ENCODE peak calls at places on chromosomes 2 and 18, in four cellular contexts. M is H54, H is NCI-H1092 treated with DMSO at 0.1 percent for 48 hours, P is NCI-H1105. A is an unnamed sample.

GRCh38 chr2:105329561-105330495 is at the start of gene TGFBRAP1:
- DNase-seq in M (peak; percentile 61), H (peak; percentile 12), P (no peak), A (peak; percentile 62)

GRCh38 chr18:7202119-7202680 is 28.7 kb upstream of the LRRC30 start:
- DNase-seq in M (no peak), H (peak; percentile 16), P (no peak), A (no peak)

GRCh38 chr18:69787825-69788547 is 159.7 kb downstream of the CD226 start:
- DNase-seq in M (no peak), H (no peak), P (no peak), A (no peak)

GRCh38 chr2:172427990-172428840 is 829 bp downstream of the ITGA6 start:
- DNase-seq in M (no peak), H (no peak), P (peak; percentile 61), A (peak; percentile 79)

GRCh38 chr2:113124181-113124961 is 3.0 kb upstream of the IL1RN start:
- DNase-seq in M (peak; percentile 25), H (no peak), P (no peak), A (no peak)

GRCh38 chr2:174527101-174527721 is 40.4 kb upstream of the GPR155 start:
- DNase-seq in M (no peak), H (no peak), P (no peak), A (no peak)

GRCh38 chr2:43038034-43038719 is 188.2 kb downstream of the ZFP36L2 start:
- DNase-seq in M (no peak), H (no peak), P (no peak), A (no peak)

GRCh38 chr2:95271381-95271971 is 2.8 kb upstream of the PROM2 start:
- DNase-seq in M (no peak), H (no peak), P (no peak), A (no peak)

GRCh38 chr2:66938471-66938967 is 458.6 kb upstream of the ETAA1 start:
- DNase-seq in M (no peak), H (no peak), P (no peak), A (no peak)

GRCh38 chr2:56523815-56524214 is 340.0 kb downstream of the CCDC85A start:
- DNase-seq in M (no peak), H (no peak), P (no peak), A (no peak)

GRCh38 chr2:85393836-85394235 is 16.3 kb downstream of the CAPG start:
- DNase-seq in M (no peak), H (no peak), P (no peak), A (no peak)

GRCh38 chr2:61537590-61538178 is 472 bp downstream of the XPO1 start:
- DNase-seq in M (no peak), H (peak; percentile 39), P (no peak), A (no peak)

GRCh38 chr2:26721267-26722032 is 28.9 kb downstream of the KCNK3 start:
- DNase-seq in M (no peak), H (no peak), P (no peak), A (peak; percentile 37)

GRCh38 chr2:33583194-33583938 is 15.7 kb downstream of the FAM98A start:
- DNase-seq in M (no peak), H (peak; percentile 3), P (no peak), A (no peak)

GRCh38 chr2:111919794-111920608 is 21.6 kb downstream of the MERTK start:
- DNase-seq in M (no peak), H (no peak), P (no peak), A (peak; percentile 81)

GRCh38 chr2:28471701-28472236 is 24.1 kb upstream of the PLB1 start:
- DNase-seq in M (no peak), H (no peak), P (no peak), A (no peak)

GRCh38 chr2:55175254-55176093 is 56.6 kb downstream of the CLHC1 start:
- DNase-seq in M (peak; percentile 41), H (peak; percentile 30), P (no peak), A (no peak)

GRCh38 chr18:3827236-3827635 is 377.3 kb downstream of the TGIF1 start:
- DNase-seq in M (no peak), H (no peak), P (no peak), A (no peak)

GRCh38 chr2:96437512-96437911 is 67.6 kb downstream of the NEURL3 start:
- DNase-seq in M (no peak), H (no peak), P (no peak), A (no peak)

GRCh38 chr18:56489901-56490300 is 148.5 kb downstream of the TXNL1 start:
- DNase-seq in M (no peak), H (no peak), P (no peak), A (no peak)

GRCh38 chr2:35184471-35184870 is 1171.1 kb upstream of the CRIM1 start:
- DNase-seq in M (no peak), H (no peak), P (no peak), A (no peak)

GRCh38 chr2:108833219-108833618 is 46.6 kb downstream of the CCDC138 start:
- DNase-seq in M (no peak), H (no peak), P (no peak), A (no peak)

GRCh38 chr2:46988733-46989481 is 73.3 kb upstream of the MCFD2 start:
- DNase-seq in M (no peak), H (peak; percentile 28), P (no peak), A (no peak)

GRCh38 chr18:79507076-79507545 is 111.4 kb downstream of the NFATC1 start:
- DNase-seq in M (no peak), H (peak; percentile 28), P (no peak), A (peak; percentile 39)

GRCh38 chr2:5195636-5196035 is 496.5 kb upstream of the SOX11 start:
- DNase-seq in M (no peak), H (no peak), P (no peak), A (no peak)

GRCh38 chr2:188367164-188367563 is 75.5 kb downstream of the GULP1 start:
- DNase-seq in M (no peak), H (peak; percentile 39), P (no peak), A (no peak)

GRCh38 chr2:128260239-128261138 is 58.2 kb downstream of the HS6ST1 start:
- DNase-seq in M (peak; percentile 87), H (no peak), P (no peak), A (no peak)

GRCh38 chr2:159164457-159164894 is 122.0 kb downstream of the WDSUB1 start:
- DNase-seq in M (no peak), H (no peak), P (no peak), A (no peak)

GRCh38 chr2:46412010-46412409 is 67.4 kb upstream of the TMEM247 start:
- DNase-seq in M (no peak), H (no peak), P (no peak), A (no peak)

GRCh38 chr2:146415291-146415690 is 1429.5 kb upstream of the ACVR2A start:
- DNase-seq in M (no peak), H (no peak), P (peak; percentile 59), A (no peak)

GRCh38 chr2:130807659-130808385 is 28.9 kb upstream of the ARHGEF4 start:
- DNase-seq in M (no peak), H (peak; percentile 41), P (peak; percentile 18), A (peak; percentile 83)

GRCh38 chr18:11393486-11393885 is 215.9 kb upstream of the SLC35G4 start:
- DNase-seq in M (no peak), H (no peak), P (no peak), A (no peak)